ENCODE peak calls at places on chromosomes 5 and 9, in eight cellular contexts. One of them, this sample, is unnamed.

GRCh38 chr5:5145651-5146529 is 5.8 kb downstream of the ADAMTS16 start:
- DNase-seq in stimulated activated CD4-positive, alpha-beta T cell treated with anti-CD3 and anti-CD28 coated beads, Interleukin-4, amount 100 ng/mL, for 1 hour: no peak
- DNase-seq in effector memory CD4-positive, alpha-beta T cell: no peak
- DNase-seq in cerebellar cortex: no peak
- DNase-seq in skeletal muscle cell: peak; percentile 6
- DNase-seq in T follicular helper cell: no peak
- DNase-seq in heart right ventricle: no peak
- DNase-seq in cardiac fibroblast: peak; percentile 15
- DNase-seq in this sample: no peak

GRCh38 chr5:1315018-1315708 is 20.3 kb upstream of the TERT start:
- DNase-seq in stimulated activated CD4-positive, alpha-beta T cell treated with anti-CD3 and anti-CD28 coated beads, Interleukin-4, amount 100 ng/mL, for 1 hour: no peak
- DNase-seq in effector memory CD4-positive, alpha-beta T cell: no peak
- DNase-seq in cerebellar cortex: no peak
- DNase-seq in skeletal muscle cell: no peak
- DNase-seq in T follicular helper cell: peak; percentile 66
- DNase-seq in heart right ventricle: no peak
- DNase-seq in cardiac fibroblast: no peak
- DNase-seq in this sample: no peak

GRCh38 chr5:144191998-144192397 is 21.3 kb downstream of the KCTD16 start:
- DNase-seq in stimulated activated CD4-positive, alpha-beta T cell treated with anti-CD3 and anti-CD28 coated beads, Interleukin-4, amount 100 ng/mL, for 1 hour: no peak
- DNase-seq in effector memory CD4-positive, alpha-beta T cell: no peak
- DNase-seq in cerebellar cortex: peak; percentile 25
- DNase-seq in skeletal muscle cell: no peak
- DNase-seq in T follicular helper cell: peak; percentile 11
- DNase-seq in heart right ventricle: no peak
- DNase-seq in cardiac fibroblast: peak; percentile 71
- DNase-seq in this sample: peak; percentile 25

GRCh38 chr9:128735373-128735772 is 11.4 kb upstream of the ZDHHC12 start:
- DNase-seq in stimulated activated CD4-positive, alpha-beta T cell treated with anti-CD3 and anti-CD28 coated beads, Interleukin-4, amount 100 ng/mL, for 1 hour: no peak
- DNase-seq in effector memory CD4-positive, alpha-beta T cell: no peak
- DNase-seq in cerebellar cortex: peak; percentile 70
- DNase-seq in skeletal muscle cell: no peak
- DNase-seq in T follicular helper cell: no peak
- DNase-seq in heart right ventricle: no peak
- DNase-seq in cardiac fibroblast: no peak
- DNase-seq in this sample: peak; percentile 72

GRCh38 chr5:41796061-41796460 is 74.2 kb downstream of the OXCT1 start:
- DNase-seq in stimulated activated CD4-positive, alpha-beta T cell treated with anti-CD3 and anti-CD28 coated beads, Interleukin-4, amount 100 ng/mL, for 1 hour: no peak
- DNase-seq in effector memory CD4-positive, alpha-beta T cell: no peak
- DNase-seq in cerebellar cortex: no peak
- DNase-seq in skeletal muscle cell: no peak
- DNase-seq in T follicular helper cell: no peak
- DNase-seq in heart right ventricle: no peak
- DNase-seq in cardiac fibroblast: no peak
- DNase-seq in this sample: no peak

GRCh38 chr5:148791334-148791667 is 35.1 kb upstream of the ADRB2 start:
- DNase-seq in stimulated activated CD4-positive, alpha-beta T cell treated with anti-CD3 and anti-CD28 coated beads, Interleukin-4, amount 100 ng/mL, for 1 hour: no peak
- DNase-seq in effector memory CD4-positive, alpha-beta T cell: no peak
- DNase-seq in cerebellar cortex: no peak
- DNase-seq in skeletal muscle cell: no peak
- DNase-seq in T follicular helper cell: no peak
- DNase-seq in heart right ventricle: no peak
- DNase-seq in cardiac fibroblast: no peak
- DNase-seq in this sample: no peak

GRCh38 chr9:124110307-124110915 is 98.8 kb downstream of the LHX2 start:
- DNase-seq in stimulated activated CD4-positive, alpha-beta T cell treated with anti-CD3 and anti-CD28 coated beads, Interleukin-4, amount 100 ng/mL, for 1 hour: peak; percentile 39
- DNase-seq in effector memory CD4-positive, alpha-beta T cell: peak; percentile 2
- DNase-seq in cerebellar cortex: no peak
- DNase-seq in skeletal muscle cell: peak; percentile 23
- DNase-seq in T follicular helper cell: peak; percentile 9
- DNase-seq in heart right ventricle: peak; percentile 35
- DNase-seq in cardiac fibroblast: peak; percentile 67
- DNase-seq in this sample: peak; percentile 5

GRCh38 chr9:72888032-72888431 is 64.8 kb downstream of the ALDH1A1 start:
- DNase-seq in stimulated activated CD4-positive, alpha-beta T cell treated with anti-CD3 and anti-CD28 coated beads, Interleukin-4, amount 100 ng/mL, for 1 hour: no peak
- DNase-seq in effector memory CD4-positive, alpha-beta T cell: no peak
- DNase-seq in cerebellar cortex: no peak
- DNase-seq in skeletal muscle cell: no peak
- DNase-seq in T follicular helper cell: no peak
- DNase-seq in heart right ventricle: no peak
- DNase-seq in cardiac fibroblast: no peak
- DNase-seq in this sample: no peak

GRCh38 chr9:93517331-93517730 is 59.1 kb upstream of the PHF2 start:
- DNase-seq in stimulated activated CD4-positive, alpha-beta T cell treated with anti-CD3 and anti-CD28 coated beads, Interleukin-4, amount 100 ng/mL, for 1 hour: no peak
- DNase-seq in effector memory CD4-positive, alpha-beta T cell: no peak
- DNase-seq in cerebellar cortex: no peak
- DNase-seq in skeletal muscle cell: no peak
- DNase-seq in T follicular helper cell: no peak
- DNase-seq in heart right ventricle: no peak
- DNase-seq in cardiac fibroblast: peak; percentile 35
- DNase-seq in this sample: no peak

GRCh38 chr5:167766957-167767356 is 524.5 kb upstream of the WWC1 start:
- DNase-seq in stimulated activated CD4-positive, alpha-beta T cell treated with anti-CD3 and anti-CD28 coated beads, Interleukin-4, amount 100 ng/mL, for 1 hour: no peak
- DNase-seq in effector memory CD4-positive, alpha-beta T cell: no peak
- DNase-seq in cerebellar cortex: no peak
- DNase-seq in skeletal muscle cell: no peak
- DNase-seq in T follicular helper cell: no peak
- DNase-seq in heart right ventricle: no peak
- DNase-seq in cardiac fibroblast: no peak
- DNase-seq in this sample: no peak

GRCh38 chr5:108726446-108727091 is 21.1 kb upstream of the FER start:
- DNase-seq in stimulated activated CD4-positive, alpha-beta T cell treated with anti-CD3 and anti-CD28 coated beads, Interleukin-4, amount 100 ng/mL, for 1 hour: no peak
- DNase-seq in effector memory CD4-positive, alpha-beta T cell: no peak
- DNase-seq in cerebellar cortex: no peak
- DNase-seq in skeletal muscle cell: no peak
- DNase-seq in T follicular helper cell: no peak
- DNase-seq in heart right ventricle: no peak
- DNase-seq in cardiac fibroblast: no peak
- DNase-seq in this sample: no peak

GRCh38 chr5:95731571-95732554 is 727 bp downstream of the RHOBTB3 start:
- DNase-seq in stimulated activated CD4-positive, alpha-beta T cell treated with anti-CD3 and anti-CD28 coated beads, Interleukin-4, amount 100 ng/mL, for 1 hour: peak; percentile 45
- DNase-seq in effector memory CD4-positive, alpha-beta T cell: no peak
- DNase-seq in cerebellar cortex: no peak
- DNase-seq in skeletal muscle cell: no peak
- DNase-seq in T follicular helper cell: peak; percentile 4
- DNase-seq in heart right ventricle: peak; percentile 66
- DNase-seq in cardiac fibroblast: peak; percentile 49
- DNase-seq in this sample: peak; percentile 46